ENCODE peak calls at places on chromosomes 11 and 22, in four cellular contexts. One of them, this sample, is unnamed.

GRCh38 chr11:64165842-64166635 is at the start of gene MACROD1:
- DNase-seq in germinal center: peak; percentile 58
- DNase-seq in activated T-cell treated with anti-CD3 and anti-CD28 coated beads for 1 hour: peak; percentile 67
- DNase-seq in mucosa of descending colon: peak; percentile 95
- DNase-seq in this sample: peak; percentile 84

GRCh38 chr11:133905677-133906156 is 51.1 kb downstream of the IGSF9B start:
- DNase-seq in mucosa of descending colon: no peak
- DNase-seq in germinal center: no peak
- DNase-seq in activated T-cell treated with anti-CD3 and anti-CD28 coated beads for 1 hour: no peak
- DNase-seq in this sample: no peak

GRCh38 chr11:121523581-121524232 is 70.9 kb upstream of the SORL1-AS1 start:
- DNase-seq in mucosa of descending colon: no peak
- DNase-seq in germinal center: no peak
- DNase-seq in activated T-cell treated with anti-CD3 and anti-CD28 coated beads for 1 hour: no peak
- DNase-seq in this sample: no peak

GRCh38 chr22:23833017-23833795 is 5.6 kb downstream of the DERL3 start:
- DNase-seq in germinal center: no peak
- DNase-seq in activated T-cell treated with anti-CD3 and anti-CD28 coated beads for 1 hour: no peak
- DNase-seq in mucosa of descending colon: peak; percentile 17
- DNase-seq in this sample: no peak

GRCh38 chr11:20397281-20397680 is 9.8 kb downstream of the PRMT3 start:
- DNase-seq in mucosa of descending colon: no peak
- DNase-seq in germinal center: peak; percentile 39
- DNase-seq in activated T-cell treated with anti-CD3 and anti-CD28 coated beads for 1 hour: no peak
- DNase-seq in this sample: peak; percentile 36

GRCh38 chr22:21632237-21632895 is at the start of gene CCDC116:
- DNase-seq in germinal center: peak; percentile 50
- DNase-seq in mucosa of descending colon: peak; percentile 44
- DNase-seq in activated T-cell treated with anti-CD3 and anti-CD28 coated beads for 1 hour: peak; percentile 37
- DNase-seq in this sample: no peak

GRCh38 chr11:116603783-116604323 is 168.9 kb downstream of the BUD13 start:
- DNase-seq in germinal center: no peak
- DNase-seq in activated T-cell treated with anti-CD3 and anti-CD28 coated beads for 1 hour: no peak
- DNase-seq in mucosa of descending colon: no peak
- DNase-seq in this sample: no peak

GRCh38 chr11:75849917-75850316 is 34.9 kb downstream of the UVRAG start:
- DNase-seq in activated T-cell treated with anti-CD3 and anti-CD28 coated beads for 1 hour: no peak
- DNase-seq in germinal center: no peak
- DNase-seq in mucosa of descending colon: no peak
- DNase-seq in this sample: no peak

GRCh38 chr11:69531717-69532088 is 50.2 kb downstream of the LINC01488 start:
- DNase-seq in activated T-cell treated with anti-CD3 and anti-CD28 coated beads for 1 hour: no peak
- DNase-seq in mucosa of descending colon: no peak
- DNase-seq in germinal center: no peak
- DNase-seq in this sample: no peak

GRCh38 chr11:124798991-124799383 is 1.2 kb downstream of the MSANTD2 start:
- DNase-seq in mucosa of descending colon: no peak
- DNase-seq in germinal center: no peak
- DNase-seq in activated T-cell treated with anti-CD3 and anti-CD28 coated beads for 1 hour: no peak
- DNase-seq in this sample: peak; percentile 77

GRCh38 chr11:130383363-130384168 is 44.8 kb downstream of the ADAMTS8 start:
- DNase-seq in germinal center: no peak
- DNase-seq in activated T-cell treated with anti-CD3 and anti-CD28 coated beads for 1 hour: no peak
- DNase-seq in mucosa of descending colon: no peak
- DNase-seq in this sample: peak; percentile 41

GRCh38 chr22:22893077-22893805 is 5.6 kb downstream of the IGLL5 start:
- DNase-seq in activated T-cell treated with anti-CD3 and anti-CD28 coated beads for 1 hour: no peak
- DNase-seq in mucosa of descending colon: no peak
- DNase-seq in germinal center: no peak
- DNase-seq in this sample: no peak

GRCh38 chr11:120516461-120517389 is 5.2 kb downstream of the GRIK4 start:
- DNase-seq in activated T-cell treated with anti-CD3 and anti-CD28 coated beads for 1 hour: no peak
- DNase-seq in mucosa of descending colon: no peak
- DNase-seq in germinal center: no peak
- DNase-seq in this sample: no peak

GRCh38 chr11:71202598-71202944 is 49.8 kb downstream of the SHANK2 start:
- DNase-seq in mucosa of descending colon: no peak
- DNase-seq in germinal center: no peak
- DNase-seq in activated T-cell treated with anti-CD3 and anti-CD28 coated beads for 1 hour: no peak
- DNase-seq in this sample: no peak

GRCh38 chr11:14583252-14584105 is 60.1 kb upstream of the PDE3B start:
- DNase-seq in mucosa of descending colon: peak; percentile 52
- DNase-seq in germinal center: no peak
- DNase-seq in activated T-cell treated with anti-CD3 and anti-CD28 coated beads for 1 hour: no peak
- DNase-seq in this sample: peak; percentile 35

GRCh38 chr22:42856179-42856864 is 751 bp downstream of the ARFGAP3 start:
- DNase-seq in mucosa of descending colon: peak; percentile 68
- DNase-seq in activated T-cell treated with anti-CD3 and anti-CD28 coated beads for 1 hour: peak; percentile 47
- DNase-seq in germinal center: no peak
- DNase-seq in this sample: peak; percentile 28

GRCh38 chr11:102495161-102496042 is 35.1 kb downstream of the MMP7 start:
- DNase-seq in germinal center: peak; percentile 65
- DNase-seq in activated T-cell treated with anti-CD3 and anti-CD28 coated beads for 1 hour: peak; percentile 9
- DNase-seq in mucosa of descending colon: no peak
- DNase-seq in this sample: peak; percentile 93

GRCh38 chr11:79090191-79090590 is 350.6 kb downstream of the TENM4 start:
- DNase-seq in activated T-cell treated with anti-CD3 and anti-CD28 coated beads for 1 hour: no peak
- DNase-seq in mucosa of descending colon: no peak
- DNase-seq in germinal center: no peak
- DNase-seq in this sample: no peak

GRCh38 chr22:26239561-26239960 is 70.3 kb downstream of the SEZ6L start:
- DNase-seq in activated T-cell treated with anti-CD3 and anti-CD28 coated beads for 1 hour: no peak
- DNase-seq in germinal center: no peak
- DNase-seq in mucosa of descending colon: no peak
- DNase-seq in this sample: no peak

GRCh38 chr11:96091476-96091875 is 167.6 kb upstream of the MTMR2 start:
- DNase-seq in activated T-cell treated with anti-CD3 and anti-CD28 coated beads for 1 hour: no peak
- DNase-seq in mucosa of descending colon: no peak
- DNase-seq in germinal center: peak; percentile 9
- DNase-seq in this sample: peak; percentile 40

GRCh38 chr11:129331217-129331616 is 44.4 kb upstream of the BARX2 start:
- DNase-seq in germinal center: no peak
- DNase-seq in mucosa of descending colon: peak; percentile 71
- DNase-seq in activated T-cell treated with anti-CD3 and anti-CD28 coated beads for 1 hour: no peak
- DNase-seq in this sample: no peak

GRCh38 chr11:64729851-64730382 is 6.9 kb upstream of the NRXN2 start:
- DNase-seq in mucosa of descending colon: peak; percentile 71
- DNase-seq in activated T-cell treated with anti-CD3 and anti-CD28 coated beads for 1 hour: no peak
- DNase-seq in germinal center: no peak
- DNase-seq in this sample: peak; percentile 69

GRCh38 chr11:118241191-118242098 is 10.7 kb downstream of the MPZL3 start:
- DNase-seq in activated T-cell treated with anti-CD3 and anti-CD28 coated beads for 1 hour: peak; percentile 39
- DNase-seq in mucosa of descending colon: peak; percentile 49
- DNase-seq in germinal center: no peak
- DNase-seq in this sample: peak; percentile 32

GRCh38 chr11:94593030-94593429 is 25.9 kb downstream of the PIWIL4 start:
- DNase-seq in germinal center: no peak
- DNase-seq in activated T-cell treated with anti-CD3 and anti-CD28 coated beads for 1 hour: no peak
- DNase-seq in mucosa of descending colon: no peak
- DNase-seq in this sample: no peak

GRCh38 chr11:106594751-106595351 is 423.4 kb downstream of the GUCY1A2 start:
- DNase-seq in mucosa of descending colon: no peak
- DNase-seq in germinal center: no peak
- DNase-seq in activated T-cell treated with anti-CD3 and anti-CD28 coated beads for 1 hour: no peak
- DNase-seq in this sample: no peak

GRCh38 chr22:50701076-50701419 is 28.4 kb downstream of the SHANK3 start:
- DNase-seq in germinal center: no peak
- DNase-seq in activated T-cell treated with anti-CD3 and anti-CD28 coated beads for 1 hour: no peak
- DNase-seq in mucosa of descending colon: peak; percentile 12
- DNase-seq in this sample: no peak

GRCh38 chr11:128772814-128773213 is 78.9 kb downstream of the FLI1 start:
- DNase-seq in germinal center: peak; percentile 70
- DNase-seq in activated T-cell treated with anti-CD3 and anti-CD28 coated beads for 1 hour: peak; percentile 38
- DNase-seq in mucosa of descending colon: peak; percentile 61
- DNase-seq in this sample: no peak

GRCh38 chr11:82996966-82997606 is 74.6 kb downstream of the RAB30 start:
- DNase-seq in activated T-cell treated with anti-CD3 and anti-CD28 coated beads for 1 hour: no peak
- DNase-seq in mucosa of descending colon: peak; percentile 56
- DNase-seq in germinal center: no peak
- DNase-seq in this sample: no peak

GRCh38 chr11:26741036-26741435 is 19.2 kb upstream of the SLC5A12 start:
- DNase-seq in germinal center: no peak
- DNase-seq in mucosa of descending colon: no peak
- DNase-seq in activated T-cell treated with anti-CD3 and anti-CD28 coated beads for 1 hour: no peak
- DNase-seq in this sample: peak; percentile 28

GRCh38 chr11:69640995-69641581 is at the start of gene CCND1:
- DNase-seq in germinal center: no peak
- DNase-seq in mucosa of descending colon: peak; percentile 83
- DNase-seq in activated T-cell treated with anti-CD3 and anti-CD28 coated beads for 1 hour: no peak
- DNase-seq in this sample: peak; percentile 91